ENCODE peak calls at places on chromosome 2, in seven cellular contexts. C is Calu3, Y is GM13976, O is MM.1S, U is left lung, J is endothelial cell, R is ovary. K is an unnamed sample.

GRCh38 chr2:190340369-190340768 is 3.0 kb upstream of the INPP1 start:
- DNase-seq in Y (no peak), R (no peak), O (no peak), U (no peak), J (peak), C (peak), K (no peak)

GRCh38 chr2:61426267-61426897 is 44.5 kb downstream of the USP34 start:
- DNase-seq in J (peak), U (peak), Y (peak), R (no peak), C (peak), O (peak), K (peak)

GRCh38 chr2:177296047-177296446 is 31.5 kb upstream of the NFE2L2 start:
- DNase-seq in R (no peak), C (no peak), J (no peak), O (peak), U (no peak), Y (peak), K (no peak)

GRCh38 chr2:46296840-46297545 is at the start of gene EPAS1:
- DNase-seq in J (peak), C (peak), Y (peak), O (peak), R (peak), U (peak), K (peak)

GRCh38 chr2:161030260-161031063 is 129.8 kb upstream of the TANK start:
- DNase-seq in J (no peak), C (no peak), R (peak), O (no peak), U (no peak), Y (no peak), K (peak)

GRCh38 chr2:85017436-85018048 is 46.6 kb downstream of the KCMF1 start:
- DNase-seq in U (no peak), J (no peak), O (no peak), R (no peak), Y (no peak), C (no peak), K (no peak)

GRCh38 chr2:172101707-172102158 is 967 bp downstream of the DLX2 start:
- DNase-seq in O (no peak), R (no peak), J (no peak), Y (peak), U (no peak), C (no peak), K (peak)

GRCh38 chr2:100281521-100282438 is 40.5 kb downstream of the LONRF2 start:
- DNase-seq in C (no peak), R (peak), J (no peak), U (no peak), Y (no peak), O (no peak), K (no peak)

GRCh38 chr2:85277416-85278158 is 50.2 kb downstream of the TGOLN2 start:
- DNase-seq in C (no peak), O (no peak), U (no peak), J (no peak), Y (no peak), R (peak), K (peak)

GRCh38 chr2:240463866-240464481 is 28.5 kb downstream of the GPC1 start:
- DNase-seq in C (no peak), Y (no peak), R (peak), O (no peak), U (peak), J (no peak), K (no peak)

GRCh38 chr2:159073256-159073655 is 104.8 kb downstream of the TANC1 start:
- DNase-seq in R (no peak), U (no peak), O (no peak), Y (no peak), J (no peak), C (no peak), K (no peak)

GRCh38 chr2:134553657-134554056 is 165.1 kb downstream of the TMEM163 start:
- DNase-seq in O (no peak), R (no peak), C (no peak), J (no peak), U (no peak), Y (no peak), K (no peak)

GRCh38 chr2:233668605-233669260 is 3.0 kb upstream of the UGT1A9 start:
- DNase-seq in Y (no peak), R (no peak), C (no peak), U (no peak), J (no peak), O (no peak), K (no peak)

GRCh38 chr2:229273384-229274338 is 2.6 kb upstream of the PID1 start:
- DNase-seq in J (peak), Y (peak), O (peak), C (peak), U (peak), R (peak), K (peak)

GRCh38 chr2:162379719-162380580 is 36.0 kb downstream of the GCA start:
- DNase-seq in O (peak), R (no peak), Y (no peak), J (no peak), U (no peak), C (no peak), K (no peak)

GRCh38 chr2:16948073-16948472 is 282.4 kb upstream of the CYRIA start:
- DNase-seq in Y (no peak), U (no peak), O (no peak), C (no peak), R (no peak), J (no peak), K (no peak)

GRCh38 chr2:167675906-167676305 is 571.5 kb downstream of the STK39 start:
- DNase-seq in R (no peak), J (no peak), O (no peak), U (no peak), Y (no peak), C (no peak), K (no peak)

GRCh38 chr2:160221391-160222276 is 21.6 kb upstream of the ITGB6 start:
- DNase-seq in C (peak), O (no peak), U (peak), J (no peak), Y (no peak), R (peak), K (peak)

GRCh38 chr2:26609839-26610277 is 31.3 kb downstream of the CIB4 start:
- DNase-seq in R (no peak), Y (no peak), J (no peak), U (no peak), O (no peak), C (no peak), K (no peak)

GRCh38 chr2:232628466-232629200 is 4.8 kb upstream of the EFHD1 start:
- DNase-seq in J (no peak), U (no peak), R (peak), O (no peak), C (no peak), Y (no peak), K (no peak)

GRCh38 chr2:9103663-9104277 is 100.3 kb upstream of the MBOAT2 start:
- DNase-seq in Y (no peak), U (no peak), O (no peak), C (peak), R (no peak), J (no peak), K (no peak)